ENCODE peak calls at places on chromosome 16, in four cellular contexts. U, R, B and Q are unnamed samples.

GRCh38 chr16:57764341-57765159 is 29.0 kb downstream of the KATNB1 start:
- DNase-seq in R (no peak), U (peak; percentile 45), B (peak; percentile 62), Q (no peak)

GRCh38 chr16:19840524-19841110 is 44.0 kb downstream of the GPRC5B start:
- DNase-seq in R (no peak), U (no peak), B (no peak), Q (peak; percentile 93)

GRCh38 chr16:56910654-56911539 is 21.0 kb upstream of the HERPUD1 start:
- DNase-seq in B (no peak), R (no peak), U (no peak), Q (no peak)

GRCh38 chr16:19601083-19601976 is 45.8 kb downstream of the VPS35L start:
- DNase-seq in U (peak; percentile 64), B (no peak), R (no peak), Q (no peak)

GRCh38 chr16:73432794-73433455 is 385.0 kb upstream of the ZFHX3 start:
- DNase-seq in R (no peak), U (no peak), B (no peak), Q (no peak)

GRCh38 chr16:65534121-65534528 is 412.3 kb upstream of the CDH11 start:
- DNase-seq in U (no peak), B (no peak), R (no peak), Q (no peak)

GRCh38 chr16:51523400-51523799 is 372.3 kb upstream of the SALL1 start:
- DNase-seq in R (no peak), U (peak; percentile 75), B (no peak), Q (no peak)

GRCh38 chr16:85912271-85912974 is 13.5 kb downstream of the IRF8 start:
- DNase-seq in R (peak; percentile 71), B (peak; percentile 31), U (peak; percentile 33), Q (peak; percentile 24)

GRCh38 chr16:49597796-49598195 is 224.2 kb downstream of the C16orf78 start:
- DNase-seq in B (no peak), R (no peak), U (no peak), Q (no peak)

GRCh38 chr16:78709137-78709871 is 609.9 kb downstream of the WWOX start:
- DNase-seq in U (peak; percentile 95), B (no peak), R (no peak), Q (no peak)

GRCh38 chr16:80273635-80274538 is 266.9 kb upstream of the DYNLRB2 start:
- DNase-seq in U (no peak), B (no peak), R (no peak), Q (no peak)

GRCh38 chr16:17532338-17532995 is 61.7 kb upstream of the XYLT1 start:
- DNase-seq in B (no peak), U (no peak), R (no peak), Q (no peak)

GRCh38 chr16:1323296-1324239 is 9.9 kb upstream of the BAIAP3 start:
- DNase-seq in R (no peak), B (no peak), U (no peak), Q (no peak)

GRCh38 chr16:65278874-65279273 is 157.0 kb upstream of the CDH11 start:
- DNase-seq in B (no peak), U (no peak), R (no peak), Q (no peak)

GRCh38 chr16:65538945-65539344 is 417.1 kb upstream of the CDH11 start:
- DNase-seq in B (no peak), R (no peak), U (no peak), Q (no peak)

GRCh38 chr16:25692307-25692706 is 548 bp downstream of the HS3ST4 start:
- DNase-seq in B (no peak), R (no peak), U (peak; percentile 66), Q (no peak)

GRCh38 chr16:67451704-67452435 is 20.9 kb downstream of the HSD11B2 start:
- DNase-seq in B (no peak), R (no peak), U (no peak), Q (peak; percentile 55)

GRCh38 chr16:13919330-13919682 is 648 bp upstream of the ERCC4 start:
- DNase-seq in B (no peak), R (no peak), U (peak; percentile 42), Q (no peak)

GRCh38 chr16:17749706-17750105 is 278.9 kb upstream of the XYLT1 start:
- DNase-seq in R (no peak), B (no peak), U (no peak), Q (no peak)

GRCh38 chr16:65537336-65537735 is 415.5 kb upstream of the CDH11 start:
- DNase-seq in B (no peak), R (no peak), U (no peak), Q (no peak)

GRCh38 chr16:86665319-86665675 is 86.9 kb downstream of the FOXL1 start:
- DNase-seq in R (no peak), U (no peak), B (no peak), Q (no peak)

GRCh38 chr16:66081967-66082366 is 284.5 kb upstream of the CDH5 start:
- DNase-seq in B (no peak), R (no peak), U (no peak), Q (no peak)

GRCh38 chr16:79589495-79590134 is 10.9 kb downstream of the MAF start:
- DNase-seq in R (peak; percentile 41), U (no peak), B (peak; percentile 65), Q (no peak)

GRCh38 chr16:86034421-86034919 is 135.5 kb downstream of the IRF8 start:
- DNase-seq in B (no peak), R (no peak), U (no peak), Q (no peak)

GRCh38 chr16:19858006-19858653 is 26.5 kb downstream of the GPRC5B start:
- DNase-seq in U (no peak), R (no peak), B (no peak), Q (no peak)

GRCh38 chr16:67349172-67349571 is 22.6 kb downstream of the LRRC36 start:
- DNase-seq in U (no peak), B (no peak), R (no peak), Q (no peak)

GRCh38 chr16:525520-526180 is 1.9 kb upstream of the CAPN15 start:
- DNase-seq in B (no peak), R (no peak), U (no peak), Q (no peak)

GRCh38 chr16:27824006-27824405 is 239.5 kb downstream of the GSG1L start:
- DNase-seq in R (no peak), U (no peak), B (no peak), Q (no peak)

GRCh38 chr16:57614546-57615343 is 13.7 kb upstream of the ADGRG1 start:
- DNase-seq in B (no peak), U (no peak), R (no peak), Q (no peak)

GRCh38 chr16:60651351-60651750 is 1384.9 kb downstream of the CDH8 start:
- DNase-seq in B (no peak), R (no peak), U (no peak), Q (no peak)

GRCh38 chr16:1614226-1615102 is 2.3 kb downstream of the CRAMP1 start:
- DNase-seq in B (peak; percentile 66), R (peak; percentile 17), U (peak; percentile 73), Q (no peak)

GRCh38 chr16:61836804-61837398 is 199.3 kb downstream of the CDH8 start:
- DNase-seq in B (no peak), R (no peak), U (peak; percentile 83), Q (no peak)

GRCh38 chr16:65725156-65725845 is 603.4 kb upstream of the CDH11 start:
- DNase-seq in B (no peak), R (no peak), U (no peak), Q (no peak)

DNA sequence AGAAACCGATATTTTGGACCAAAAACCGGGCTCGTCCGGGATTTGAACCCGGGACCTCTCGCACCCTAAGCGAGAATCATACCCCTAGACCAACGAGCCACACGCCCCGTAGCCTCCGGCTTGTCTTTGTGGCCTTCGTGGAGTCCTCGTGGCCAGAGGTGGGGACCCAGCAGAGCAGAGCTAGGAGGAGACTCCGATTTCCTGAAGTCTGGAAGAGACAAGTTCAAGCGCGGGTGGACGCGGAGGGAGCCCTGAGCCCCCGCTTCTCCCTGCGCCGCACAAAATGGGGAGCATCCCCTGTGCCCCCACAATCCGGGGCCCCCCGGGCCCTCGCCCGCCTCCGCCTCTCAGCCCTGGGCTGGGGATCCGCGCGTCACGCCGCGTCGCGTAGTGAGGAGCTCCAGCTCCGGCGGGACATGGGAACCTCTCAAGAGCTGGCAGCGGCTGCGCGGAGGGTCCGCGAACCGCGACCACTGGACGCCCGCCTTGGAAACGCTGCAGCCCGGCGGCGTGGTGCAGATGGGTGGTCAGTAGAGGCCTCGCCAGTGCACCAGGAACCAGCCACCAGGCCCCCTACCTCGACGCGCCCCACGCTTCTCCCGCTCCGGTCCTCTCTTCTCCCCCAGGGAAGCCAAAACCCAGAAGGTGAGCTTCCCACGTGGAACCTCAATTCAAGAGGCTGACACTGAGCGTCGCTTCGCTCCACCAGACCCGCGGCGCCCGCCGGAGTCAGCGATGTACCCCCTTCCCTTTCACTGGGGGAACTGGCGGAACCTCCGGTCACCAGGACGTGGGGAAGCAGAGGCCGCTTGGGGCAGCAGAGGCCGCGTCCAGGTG is 5.2 kb upstream of the OR1F1 start:
- DNase-seq in B (no peak), R (no peak), U (peak; percentile 73), Q (no peak)
- H3K9me3 ChIP-seq in B (no peaks in the 10 kb centered on the region), R (no peaks in the 10 kb centered on the region), U (no peaks in the 10 kb centered on the region), Q (no peaks in the 10 kb centered on the region)

DNA sequence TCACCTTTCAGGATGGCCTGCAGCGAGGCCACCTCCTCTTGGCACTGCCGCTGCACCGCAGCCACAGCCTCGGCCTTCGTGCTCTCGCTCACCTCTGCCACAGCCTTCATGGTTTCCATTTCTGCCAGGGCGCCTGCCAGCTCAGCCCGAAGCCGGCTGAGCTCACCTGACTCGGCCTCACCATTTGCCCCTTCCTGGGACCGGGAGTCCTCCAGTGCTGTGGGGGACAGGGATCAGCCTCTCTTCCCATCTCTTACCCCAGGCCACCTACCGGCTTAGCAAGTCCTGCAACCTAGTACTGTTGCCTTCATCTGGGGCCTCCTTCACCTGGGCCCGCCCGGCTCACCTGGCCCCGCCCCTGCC is 658 bp downstream of the RABEP2 start:
- DNase-seq in U (no peak), B (no peak), R (no peak), Q (no peak)
- TF ChIP-seq CTCF in U (no peak), B (no peak), R (no peak), Q (no peak)

DNA sequence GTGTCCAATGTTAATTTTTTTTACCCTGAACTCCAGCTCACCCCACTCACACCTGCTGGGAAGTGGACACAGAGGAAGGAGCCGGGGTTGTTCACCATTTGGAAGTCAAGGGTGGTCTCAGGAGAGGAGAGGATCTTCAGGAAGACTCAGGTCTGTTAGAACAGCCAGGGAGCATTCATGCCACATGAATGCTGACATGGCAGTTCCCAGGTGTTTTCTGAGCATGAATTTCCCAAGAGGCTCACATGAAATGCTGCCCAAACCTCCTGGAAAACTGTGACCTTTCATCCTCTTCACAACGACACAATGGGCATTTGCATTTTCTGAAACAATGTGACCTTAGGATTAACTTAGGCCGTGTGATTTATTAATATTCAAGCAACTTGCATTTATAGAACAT is 2409.2 kb downstream of the TP53TG3F start:
- DNase-seq in R (no peak), B (no peak), U (no peak), Q (no peak)
- H3K9me3 ChIP-seq in R (no peaks in the 10 kb centered on the region), B (peaks cover 5% of the 10 kb centered on the region), U (peaks cover 42% of the 10 kb centered on the region), Q (no peaks in the 10 kb centered on the region)

DNA sequence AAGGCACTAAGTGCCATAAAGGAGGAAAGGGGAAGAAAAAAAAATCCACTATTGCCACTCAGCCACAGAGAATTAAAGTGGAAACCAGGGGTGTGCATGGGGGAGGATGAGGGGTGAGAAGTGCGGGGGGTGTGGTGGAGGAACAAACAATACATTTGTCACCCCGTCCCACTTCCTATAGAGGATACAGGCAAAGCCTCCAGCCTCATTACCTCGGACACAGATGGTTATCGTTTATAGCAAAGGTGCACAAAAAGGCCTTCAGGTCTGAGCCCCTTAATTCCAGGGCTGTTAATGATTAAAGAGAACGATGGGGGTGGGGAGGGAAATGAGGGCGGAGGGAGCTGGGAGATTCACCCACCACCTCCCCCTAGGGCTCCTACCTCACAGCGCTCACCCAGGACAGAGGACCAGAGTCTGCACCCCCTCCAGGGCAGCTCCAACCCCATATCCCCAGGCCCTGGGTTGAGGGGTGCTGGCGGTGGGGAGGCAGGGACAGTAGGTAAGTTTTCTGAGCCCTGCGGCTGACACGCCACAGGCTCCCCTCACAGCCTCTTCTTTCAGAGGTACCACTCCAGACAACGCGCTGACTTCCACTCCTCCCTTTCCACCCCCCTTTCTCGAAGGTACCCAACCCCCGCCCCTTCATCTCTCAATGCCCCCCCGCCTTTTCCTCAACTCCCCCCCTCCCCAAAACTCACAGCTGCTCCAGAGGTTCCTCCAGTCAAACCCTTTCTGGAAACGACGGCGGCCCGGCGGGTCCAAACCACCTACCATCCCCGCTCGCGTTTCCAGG is 457 bp downstream of the DCUN1D3 start:
- DNase-seq in R (no peak), B (no peak), U (no peak), Q (no peak)
- TF ChIP-seq CTCF in R (no peak), B (no peak), U (no peak), Q (no peak)